ENCODE peak calls at places on chromosomes 2 and 18, in seven cellular contexts. F is AML-193; I is activated naive CD8-positive, alpha-beta T cell treated with anti-CD3 and anti-CD28 coated beads, Interleukin-2, amount 50 U/mL, for 24 hours; J is foreskin fibroblast; X is T follicular helper cell; A is cardiac muscle cell; Q is endodermal cell. Z is an unnamed sample.

GRCh38 chr2:444937-445884 is 157.3 kb upstream of the ALKAL2 start:
- DNase-seq in A (no peak), F (no peak), I (no peak), J (no peak), Q (no peak), X (no peak), Z (no peak)

GRCh38 chr2:203809084-203809521 is 58.5 kb upstream of the CTLA4 start:
- DNase-seq in Q (no peak), I (no peak), J (peak; percentile 72), A (peak; percentile 76), X (no peak), F (no peak), Z (peak; percentile 61)

GRCh38 chr2:189515264-189515663 is 65.3 kb downstream of the SLC40A1 start:
- DNase-seq in Q (no peak), I (no peak), X (no peak), F (no peak), J (no peak), A (no peak), Z (no peak)

GRCh38 chr2:108074150-108074549 is 87.8 kb downstream of the SLC5A7 start:
- DNase-seq in X (no peak), A (no peak), I (no peak), J (no peak), Q (no peak), F (no peak), Z (no peak)

GRCh38 chr2:42944744-42945415 is 152.5 kb upstream of the HAAO start:
- DNase-seq in J (peak; percentile 61), I (no peak), F (no peak), X (no peak), A (peak; percentile 50), Q (no peak), Z (peak; percentile 54)

GRCh38 chr2:120886967-120887672 is 151.5 kb downstream of the GLI2 start:
- DNase-seq in Q (no peak), X (no peak), A (no peak), J (no peak), F (no peak), I (no peak), Z (no peak)

GRCh38 chr2:8431446-8432125 is 250.3 kb upstream of the ID2 start:
- DNase-seq in A (peak; percentile 62), X (no peak), F (no peak), J (no peak), Q (no peak), I (no peak), Z (no peak)

GRCh38 chr2:48413676-48414075 is 116.3 kb upstream of the STON1 start:
- DNase-seq in F (no peak), J (no peak), I (no peak), X (no peak), A (no peak), Q (no peak), Z (no peak)

GRCh38 chr2:99399063-99399462 is 61.9 kb downstream of the EIF5B start:
- DNase-seq in F (no peak), A (no peak), Q (no peak), I (no peak), X (no peak), J (peak; percentile 14), Z (no peak)

GRCh38 chr2:175111200-175111657 is 56.8 kb downstream of the ATF2 start:
- DNase-seq in J (peak; percentile 65), Q (no peak), X (no peak), F (peak; percentile 48), I (no peak), A (peak; percentile 68), Z (peak; percentile 47)

GRCh38 chr2:119487434-119488244 is 36.6 kb downstream of the SCTR start:
- DNase-seq in A (no peak), Q (peak; percentile 60), I (no peak), X (no peak), J (no peak), F (no peak), Z (no peak)

GRCh38 chr2:39620067-39620466 is 45.6 kb upstream of the TMEM178A start:
- DNase-seq in X (no peak), A (peak; percentile 96), Q (no peak), F (peak; percentile 91), J (peak; percentile 92), I (peak; percentile 27), Z (peak; percentile 61)

GRCh38 chr2:8643996-8644356 is 37.9 kb upstream of the ID2 start:
- DNase-seq in X (no peak), Q (no peak), J (no peak), A (no peak), F (no peak), I (no peak), Z (no peak)

GRCh38 chr2:88896971-88897370 is 205.5 kb downstream of the RPIA start:
- DNase-seq in F (no peak), A (no peak), X (no peak), I (no peak), J (no peak), Q (no peak), Z (no peak)

GRCh38 chr2:3595985-3596384 is 1.1 kb downstream of the COLEC11 start:
- DNase-seq in X (no peak), Q (no peak), F (no peak), J (no peak), I (peak; percentile 70), A (no peak), Z (no peak)

GRCh38 chr2:75751360-75751759 is 40.6 kb upstream of the GCFC2 start:
- DNase-seq in A (no peak), J (no peak), I (no peak), Q (no peak), F (no peak), X (no peak), Z (no peak)

GRCh38 chr2:15929861-15930260 is 10.5 kb upstream of the MYCN start:
- DNase-seq in Q (no peak), F (no peak), J (no peak), X (no peak), I (no peak), A (no peak), Z (no peak)

GRCh38 chr2:200525551-200525881 is 491 bp upstream of the SGO2 start:
- DNase-seq in I (no peak), J (no peak), A (no peak), Q (no peak), X (no peak), F (no peak), Z (no peak)

GRCh38 chr2:207885010-207885409 is 115.3 kb upstream of the FZD5 start:
- DNase-seq in X (no peak), Q (no peak), A (no peak), F (no peak), J (no peak), I (no peak), Z (no peak)

GRCh38 chr2:151860613-151861146 is 32.5 kb upstream of the ARL5A start:
- DNase-seq in F (no peak), X (no peak), Q (no peak), J (no peak), A (no peak), I (no peak), Z (no peak)

GRCh38 chr2:160091381-160091780 is 29.0 kb upstream of the PLA2R1 start:
- DNase-seq in F (no peak), I (no peak), X (no peak), J (peak; percentile 72), Q (no peak), A (peak; percentile 50), Z (peak; percentile 51)

GRCh38 chr2:24635181-24635580 is 144.1 kb downstream of the NCOA1 start:
- DNase-seq in F (no peak), J (peak; percentile 89), Q (no peak), X (no peak), A (no peak), I (no peak), Z (peak; percentile 24)

GRCh38 chr18:59459352-59460059 is 100.4 kb upstream of the LMAN1 start:
- DNase-seq in A (peak; percentile 82), X (no peak), J (peak; percentile 76), Q (no peak), F (peak; percentile 5), I (no peak), Z (peak; percentile 67)

GRCh38 chr2:96683307-96683706 is 40.7 kb downstream of the FER1L5 start:
- DNase-seq in Q (no peak), J (no peak), A (no peak), X (no peak), F (no peak), I (no peak), Z (no peak)

GRCh38 chr2:169565686-169566085 is 8.0 kb downstream of the FASTKD1 start:
- DNase-seq in Q (no peak), F (no peak), I (no peak), A (no peak), X (no peak), J (no peak), Z (no peak)